ENCODE peak calls at places on chromosomes 12 and 14, in eight cellular contexts. One of them, this sample, is unnamed. For H3K4me1, the result is how much of the 10 kb centered on the place peaks cover.

GRCh38 chr12:66011731-66012130 is 118.8 kb downstream of the LLPH start:
- DNase-seq in CD8-positive, alpha-beta T cell: no peak
- DNase-seq in breast epithelium: no peak
- DNase-seq in HCT116: no peak
- DNase-seq in psoas muscle: no peak
- DNase-seq in HAP-1: no peak
- DNase-seq in lower lobe of right lung: no peak
- DNase-seq in kidney: no peak
- DNase-seq in this sample: no peak

GRCh38 chr12:105204916-105205315 is 31.1 kb downstream of the APPL2 start:
- DNase-seq in CD8-positive, alpha-beta T cell: no peak
- DNase-seq in breast epithelium: no peak
- DNase-seq in HCT116: no peak
- DNase-seq in psoas muscle: no peak
- DNase-seq in HAP-1: no peak
- DNase-seq in lower lobe of right lung: no peak
- DNase-seq in kidney: no peak
- DNase-seq in this sample: peak

GRCh38 chr12:112978163-112979081 is at the start of gene OAS2:
- DNase-seq in CD8-positive, alpha-beta T cell: peak
- DNase-seq in breast epithelium: peak
- DNase-seq in HCT116: no peak
- DNase-seq in psoas muscle: peak
- DNase-seq in HAP-1: no peak
- DNase-seq in lower lobe of right lung: peak
- DNase-seq in kidney: peak
- DNase-seq in this sample: peak

GRCh38 chr12:94730846-94731245 is 80.5 kb upstream of the TMCC3 start:
- DNase-seq in CD8-positive, alpha-beta T cell: no peak
- DNase-seq in breast epithelium: no peak
- DNase-seq in HCT116: no peak
- DNase-seq in psoas muscle: no peak
- DNase-seq in HAP-1: peak
- DNase-seq in lower lobe of right lung: no peak
- DNase-seq in kidney: no peak
- DNase-seq in this sample: no peak

GRCh38 chr14:35342160-35343010 is 50.2 kb downstream of the PSMA6 start:
- DNase-seq in CD8-positive, alpha-beta T cell: no peak
- DNase-seq in breast epithelium: peak
- DNase-seq in HCT116: no peak
- DNase-seq in psoas muscle: peak
- DNase-seq in HAP-1: no peak
- DNase-seq in lower lobe of right lung: peak
- DNase-seq in kidney: no peak
- DNase-seq in this sample: no peak

GRCh38 chr14:51283402-51283825 is 43.4 kb downstream of the TMX1 start:
- DNase-seq in CD8-positive, alpha-beta T cell: no peak
- DNase-seq in breast epithelium: no peak
- DNase-seq in HCT116: peak
- DNase-seq in psoas muscle: no peak
- DNase-seq in HAP-1: peak
- DNase-seq in lower lobe of right lung: no peak
- DNase-seq in kidney: no peak
- DNase-seq in this sample: peak

GRCh38 chr12:2270846-2271245 is 218.1 kb downstream of the CACNA1C start:
- DNase-seq in CD8-positive, alpha-beta T cell: no peak
- DNase-seq in breast epithelium: no peak
- DNase-seq in HCT116: no peak
- DNase-seq in psoas muscle: no peak
- DNase-seq in HAP-1: no peak
- DNase-seq in lower lobe of right lung: no peak
- DNase-seq in kidney: peak
- DNase-seq in this sample: no peak

GRCh38 chr12:72272731-72273498 is 745 bp downstream of the TRHDE start:
- DNase-seq in CD8-positive, alpha-beta T cell: no peak
- DNase-seq in breast epithelium: no peak
- DNase-seq in HCT116: no peak
- DNase-seq in psoas muscle: peak
- DNase-seq in HAP-1: peak
- DNase-seq in lower lobe of right lung: peak
- DNase-seq in kidney: peak
- DNase-seq in this sample: peak

GRCh38 chr12:29088611-29089219 is 60.4 kb upstream of the FAR2 start:
- DNase-seq in CD8-positive, alpha-beta T cell: no peak
- DNase-seq in breast epithelium: no peak
- DNase-seq in HCT116: no peak
- DNase-seq in psoas muscle: no peak
- DNase-seq in HAP-1: peak
- DNase-seq in lower lobe of right lung: no peak
- DNase-seq in kidney: no peak
- DNase-seq in this sample: no peak

GRCh38 chr12:18683603-18684002 is 54.2 kb downstream of the PLCZ1 start:
- DNase-seq in CD8-positive, alpha-beta T cell: no peak
- DNase-seq in breast epithelium: no peak
- DNase-seq in HCT116: no peak
- DNase-seq in psoas muscle: no peak
- DNase-seq in HAP-1: no peak
- DNase-seq in lower lobe of right lung: no peak
- DNase-seq in kidney: no peak
- DNase-seq in this sample: peak

GRCh38 chr14:105358943-105359342 is 39.4 kb upstream of the TEX22 start:
- DNase-seq in CD8-positive, alpha-beta T cell: no peak
- DNase-seq in breast epithelium: no peak
- DNase-seq in HCT116: no peak
- DNase-seq in psoas muscle: no peak
- DNase-seq in HAP-1: no peak
- DNase-seq in lower lobe of right lung: no peak
- DNase-seq in kidney: no peak
- DNase-seq in this sample: no peak

GRCh38 chr12:123120452-123121166 is 30.3 kb downstream of the PITPNM2 start:
- DNase-seq in CD8-positive, alpha-beta T cell: peak
- DNase-seq in breast epithelium: no peak
- DNase-seq in HCT116: no peak
- DNase-seq in psoas muscle: no peak
- DNase-seq in HAP-1: no peak
- DNase-seq in lower lobe of right lung: no peak
- DNase-seq in kidney: no peak
- DNase-seq in this sample: no peak

GRCh38 chr12:70722584-70723343 is 85.5 kb upstream of the PTPRB start:
- DNase-seq in CD8-positive, alpha-beta T cell: no peak
- DNase-seq in breast epithelium: no peak
- DNase-seq in HCT116: no peak
- DNase-seq in psoas muscle: no peak
- DNase-seq in HAP-1: no peak
- DNase-seq in lower lobe of right lung: no peak
- DNase-seq in kidney: no peak
- DNase-seq in this sample: no peak

GRCh38 chr12:68287106-68287505 is 33.7 kb upstream of the IL22 start:
- DNase-seq in CD8-positive, alpha-beta T cell: no peak
- DNase-seq in breast epithelium: no peak
- DNase-seq in HCT116: no peak
- DNase-seq in psoas muscle: no peak
- DNase-seq in HAP-1: no peak
- DNase-seq in lower lobe of right lung: no peak
- DNase-seq in kidney: no peak
- DNase-seq in this sample: no peak

GRCh38 chr12:29743801-29744200 is 39.9 kb downstream of the TMTC1 start:
- DNase-seq in CD8-positive, alpha-beta T cell: no peak
- DNase-seq in breast epithelium: no peak
- DNase-seq in HCT116: no peak
- DNase-seq in psoas muscle: no peak
- DNase-seq in HAP-1: no peak
- DNase-seq in lower lobe of right lung: no peak
- DNase-seq in kidney: no peak
- DNase-seq in this sample: peak

GRCh38 chr12:57153420-57153997 is 6.1 kb upstream of the LRP1-AS start:
- DNase-seq in CD8-positive, alpha-beta T cell: no peak
- DNase-seq in breast epithelium: no peak
- DNase-seq in HCT116: no peak
- DNase-seq in psoas muscle: no peak
- DNase-seq in HAP-1: no peak
- DNase-seq in lower lobe of right lung: no peak
- DNase-seq in kidney: no peak
- DNase-seq in this sample: no peak
- H3K4me1 ChIP-seq in CD8-positive, alpha-beta T cell: under half
- H3K4me1 ChIP-seq in breast epithelium: under half
- H3K4me1 ChIP-seq in HCT116: under half
- H3K4me1 ChIP-seq in psoas muscle: under half
- H3K4me1 ChIP-seq in HAP-1: under half
- H3K4me1 ChIP-seq in lower lobe of right lung: half or more
- H3K4me1 ChIP-seq in kidney: under half
- H3K4me1 ChIP-seq in this sample: under half

GRCh38 chr12:76866146-76866545 is 12.7 kb downstream of the CSRP2 start:
- DNase-seq in CD8-positive, alpha-beta T cell: no peak
- DNase-seq in breast epithelium: no peak
- DNase-seq in HCT116: no peak
- DNase-seq in psoas muscle: no peak
- DNase-seq in HAP-1: peak
- DNase-seq in lower lobe of right lung: no peak
- DNase-seq in kidney: no peak
- DNase-seq in this sample: no peak
- H3K4me1 ChIP-seq in CD8-positive, alpha-beta T cell: under half
- H3K4me1 ChIP-seq in breast epithelium: under half
- H3K4me1 ChIP-seq in HCT116: under half
- H3K4me1 ChIP-seq in psoas muscle: under half
- H3K4me1 ChIP-seq in HAP-1: under half
- H3K4me1 ChIP-seq in lower lobe of right lung: under half
- H3K4me1 ChIP-seq in kidney: under half
- H3K4me1 ChIP-seq in this sample: under half

DNA sequence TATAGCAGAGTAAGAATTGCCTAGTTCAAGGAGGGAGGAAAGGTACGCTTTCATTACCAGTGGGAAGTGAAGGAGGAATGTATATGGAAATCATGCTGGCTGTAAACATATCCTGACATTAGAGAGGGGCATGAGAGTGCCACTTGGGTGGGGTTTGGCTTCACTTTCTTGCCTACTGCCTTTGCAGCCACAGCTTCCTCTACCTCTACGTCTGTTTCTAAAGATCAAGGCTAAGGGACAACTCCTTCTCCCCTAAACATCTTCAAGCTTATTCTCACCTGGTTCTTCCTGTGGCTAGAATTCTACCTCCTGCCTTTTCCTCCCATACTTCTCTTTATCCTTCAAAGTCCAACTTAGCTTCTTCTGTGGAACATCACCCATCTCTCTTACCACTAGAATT is 58.0 kb downstream of the SUSD6 start:
- DNase-seq in CD8-positive, alpha-beta T cell: no peak
- DNase-seq in breast epithelium: no peak
- DNase-seq in HCT116: no peak
- DNase-seq in psoas muscle: no peak
- DNase-seq in HAP-1: no peak
- DNase-seq in lower lobe of right lung: no peak
- DNase-seq in kidney: no peak
- DNase-seq in this sample: no peak
- H3K4me1 ChIP-seq in CD8-positive, alpha-beta T cell: half or more
- H3K4me1 ChIP-seq in breast epithelium: under half
- H3K4me1 ChIP-seq in HCT116: under half
- H3K4me1 ChIP-seq in psoas muscle: half or more
- H3K4me1 ChIP-seq in HAP-1: under half
- H3K4me1 ChIP-seq in lower lobe of right lung: half or more
- H3K4me1 ChIP-seq in kidney: half or more
- H3K4me1 ChIP-seq in this sample: under half

GRCh38 chr12:47885012-47885501 is 19.7 kb downstream of the VDR start:
- DNase-seq in CD8-positive, alpha-beta T cell: no peak
- DNase-seq in breast epithelium: no peak
- DNase-seq in HCT116: no peak
- DNase-seq in psoas muscle: no peak
- DNase-seq in HAP-1: no peak
- DNase-seq in lower lobe of right lung: no peak
- DNase-seq in kidney: no peak
- DNase-seq in this sample: no peak
- H3K4me1 ChIP-seq in CD8-positive, alpha-beta T cell: under half
- H3K4me1 ChIP-seq in breast epithelium: under half
- H3K4me1 ChIP-seq in HCT116: under half
- H3K4me1 ChIP-seq in psoas muscle: under half
- H3K4me1 ChIP-seq in HAP-1: under half
- H3K4me1 ChIP-seq in lower lobe of right lung: under half
- H3K4me1 ChIP-seq in kidney: under half
- H3K4me1 ChIP-seq in this sample: under half